ENCODE peak calls at places on chromosomes 3 and 15, in four cellular contexts. Y is kidney tubule cell, V is type B pancreatic cell, I is NCI-H345. W is an unnamed sample.

GRCh38 chr3:163490119-163490518 is 1588.2 kb downstream of the SI start:
- DNase-seq in V (no peak), Y (peak), I (no peak), W (peak)

GRCh38 chr3:140170612-140171011 is 235.6 kb downstream of the CLSTN2 start:
- DNase-seq in V (no peak), Y (peak), I (no peak), W (no peak)

GRCh38 chr3:31575448-31575847 is 42.7 kb downstream of the STT3B start:
- DNase-seq in V (no peak), Y (no peak), I (no peak), W (no peak)

GRCh38 chr3:44430466-44430865 is 47.0 kb downstream of the ZNF445 start:
- DNase-seq in I (no peak), V (no peak), Y (no peak), W (no peak)

GRCh38 chr3:72577190-72577589 is 271.1 kb downstream of the SHQ1 start:
- DNase-seq in Y (no peak), I (no peak), V (no peak), W (no peak)

GRCh38 chr15:81256916-81257315 is 60.2 kb downstream of the IL16 start:
- DNase-seq in Y (peak), I (no peak), V (no peak), W (no peak)

GRCh38 chr3:157436583-157437300 is at the start of gene PTX3:
- DNase-seq in I (no peak), Y (peak), V (no peak), W (no peak)

GRCh38 chr15:38627684-38628277 is 63.2 kb upstream of the RASGRP1 start:
- DNase-seq in Y (no peak), V (no peak), I (no peak), W (no peak)

GRCh38 chr15:48266029-48266428 is 59.9 kb downstream of the SLC12A1 start:
- DNase-seq in V (no peak), I (no peak), Y (peak), W (no peak)

GRCh38 chr3:52249683-52250082 is 4.1 kb downstream of the PPM1M start:
- DNase-seq in Y (no peak), I (no peak), V (no peak), W (no peak)

GRCh38 chr3:140117111-140117526 is 182.1 kb downstream of the CLSTN2 start:
- DNase-seq in V (no peak), I (no peak), Y (peak), W (no peak)

GRCh38 chr15:81225161-81225671 is 28.5 kb downstream of the IL16 start:
- DNase-seq in V (no peak), I (no peak), Y (no peak), W (no peak)

W was measured in NCI-H1436.